ENCODE peak calls at places on chromosomes 11 and 22, in four cellular contexts. Z is globus pallidus, R is mucosa of descending colon, X is fibroblast of lung. M is an unnamed sample.

GRCh38 chr11:35485656-35486318 is 39.6 kb downstream of the PAMR1 start:
- DNase-seq in Z (peak), R (peak), X (peak), M (peak)

GRCh38 chr22:37918580-37919274 is 12.6 kb downstream of the MICALL1 start:
- DNase-seq in Z (no peak), R (no peak), X (no peak), M (no peak)

GRCh38 chr11:57391546-57391945 is 1.1 kb upstream of the PRG2 start:
- DNase-seq in Z (no peak), R (no peak), X (no peak), M (no peak)

GRCh38 chr11:114171257-114172054 is 111.9 kb downstream of the ZBTB16 start:
- DNase-seq in Z (no peak), R (peak), X (peak), M (peak)

GRCh38 chr11:1310772-1311468 is 1.5 kb upstream of the TOLLIP start:
- DNase-seq in Z (no peak), R (peak), X (no peak), M (no peak)

GRCh38 chr22:36884314-36885158 is 23.7 kb downstream of the NCF4 start:
- DNase-seq in Z (no peak), R (no peak), X (no peak), M (peak)

GRCh38 chr22:49107561-49107960 is 720.1 kb downstream of the BRD1 start:
- DNase-seq in Z (no peak), R (no peak), X (no peak), M (no peak)

GRCh38 chr11:116224154-116224888 is 548.5 kb downstream of the BUD13 start:
- DNase-seq in Z (peak), R (no peak), X (peak), M (peak)

GRCh38 chr22:47210112-47210657 is 447.7 kb downstream of the TBC1D22A start:
- DNase-seq in Z (no peak), R (no peak), X (no peak), M (no peak)

GRCh38 chr11:11979487-11980117 is 28.8 kb downstream of the DKK3 start:
- DNase-seq in Z (no peak), R (no peak), X (peak), M (peak)

GRCh38 chr22:30238661-30239420 is 7.7 kb downstream of the LIF start:
- DNase-seq in Z (no peak), R (peak), X (peak), M (no peak)

GRCh38 chr11:134819026-134819425 is 407.0 kb upstream of the B3GAT1 start:
- DNase-seq in Z (no peak), R (no peak), X (no peak), M (no peak)

GRCh38 chr11:46674463-46675287 is 25.7 kb downstream of the ARHGAP1 start:
- DNase-seq in Z (no peak), R (peak), X (no peak), M (no peak)

GRCh38 chr11:69516526-69516925 is 35.1 kb downstream of the LINC01488 start:
- DNase-seq in Z (no peak), R (peak), X (no peak), M (no peak)

GRCh38 chr11:14609902-14610301 is 33.7 kb upstream of the PDE3B start:
- DNase-seq in Z (no peak), R (no peak), X (no peak), M (no peak)

GRCh38 chr11:7548659-7549283 is 35.0 kb downstream of the PPFIBP2 start:
- DNase-seq in Z (no peak), R (peak), X (no peak), M (no peak)

GRCh38 chr11:93251922-93252321 is 54.1 kb upstream of the SLC36A4 start:
- DNase-seq in Z (no peak), R (no peak), X (no peak), M (no peak)

GRCh38 chr11:61514050-61514917 is 5.7 kb downstream of the LRRC10B start:
- DNase-seq in Z (no peak), R (no peak), X (no peak), M (no peak)

GRCh38 chr22:47205562-47205961 is 443.1 kb downstream of the TBC1D22A start:
- DNase-seq in Z (no peak), R (no peak), X (no peak), M (no peak)

M was measured in dermis blood vessel endothelial cell.